ENCODE peak calls at places on chromosomes 6 and 20, in four cellular contexts. D is neural crest cell, Z is lung, W is tibial artery. C is an unnamed sample.

GRCh38 chr6:117075218-117075617 is 190.1 kb upstream of the VGLL2 start:
- DNase-seq in D (no peak), Z (no peak), W (no peak), C (no peak)

GRCh38 chr6:44593539-44593944 is 206.0 kb downstream of the CDC5L start:
- DNase-seq in D (peak), Z (no peak), W (peak), C (peak)

GRCh38 chr6:106534564-106534982 is 94.7 kb downstream of the RTN4IP1 start:
- DNase-seq in D (no peak), Z (no peak), W (no peak), C (no peak)

GRCh38 chr6:43934183-43934802 is 164.3 kb downstream of the VEGFA start:
- DNase-seq in D (no peak), Z (no peak), W (no peak), C (no peak)

GRCh38 chr6:124199226-124199625 is 395.6 kb downstream of the NKAIN2 start:
- DNase-seq in D (no peak), Z (no peak), W (no peak), C (no peak)

GRCh38 chr20:37350655-37351574 is 5.0 kb downstream of the SRC start:
- DNase-seq in D (no peak), Z (no peak), W (no peak), C (no peak)

GRCh38 chr20:64101731-64102621 is 5.4 kb downstream of the NPBWR2 start:
- DNase-seq in D (peak), Z (no peak), W (no peak), C (no peak)

GRCh38 chr20:49909499-49910339 is 5.6 kb downstream of the SPATA2 start:
- DNase-seq in D (no peak), Z (no peak), W (no peak), C (no peak)

GRCh38 chr6:26319405-26320128 is 45.4 kb upstream of the BTN3A2 start:
- DNase-seq in D (no peak), Z (no peak), W (no peak), C (no peak)

GRCh38 chr20:11912013-11912663 is 5.6 kb upstream of the BTBD3 start:
- DNase-seq in D (no peak), Z (no peak), W (no peak), C (no peak)
- TF ChIP-seq CTCF in D (peak), Z (peak), W (no peak), C (peak)

GRCh38 chr6:104956663-104957294 is at the start of gene LIN28B:
- DNase-seq in D (no peak), Z (no peak), W (no peak), C (no peak)

GRCh38 chr6:104958178-104958520 is 1.2 kb downstream of the LIN28B start:
- DNase-seq in D (no peak), Z (no peak), W (no peak), C (no peak)

GRCh38 chr6:104955927-104956662 is 812 bp upstream of the LIN28B start:
- DNase-seq in D (peak), Z (no peak), W (no peak), C (no peak)

GRCh38 chr6:104958720-104959452 is 2.0 kb downstream of the LIN28B start:
- DNase-seq in D (no peak), Z (no peak), W (no peak), C (no peak)

GRCh38 chr6:104957301-104958177 is 632 bp downstream of the LIN28B start:
- DNase-seq in D (peak), Z (no peak), W (no peak), C (no peak)
- TF ChIP-seq CTCF in D (no peak), Z (no peak), W (no peak), C (no peak)

GRCh38 chr20:54668271-54669053 is 193.1 kb downstream of the DOK5 start:
- DNase-seq in D (peak), Z (no peak), W (no peak), C (no peak)
- TF ChIP-seq CTCF in D (peak), Z (no peak), W (peak), C (no peak)

GRCh38 chr6:140597181-140597580 is 1222.7 kb upstream of the CITED2 start:
- DNase-seq in D (no peak), Z (no peak), W (no peak), C (no peak)
- TF ChIP-seq CTCF in D (no peak), Z (no peak), W (no peak), C (no peak)

GRCh38 chr6:62891065-62891647 is 320.1 kb upstream of the FKBP1C start:
- DNase-seq in D (no peak), Z (no peak), W (no peak), C (no peak)
- TF ChIP-seq CTCF in D (peak), Z (no peak), W (no peak), C (no peak)